ENCODE peak calls at places on chromosomes 3 and 15, in eight cellular contexts. D is hypothalamus, W is amniotic stem cell, Y is WERI-Rb-1, U is activated T-cell treated with anti-CD3 and anti-CD28 coated beads for 1 hour, Z is cardiac fibroblast, M is G401, I is cerebellar nuclear complex. S is an unnamed sample.

GRCh38 chr15:92525758-92526245 is 129.8 kb downstream of the FAM174B start:
- DNase-seq in D (no peak), I (no peak), Z (no peak), Y (no peak), M (no peak), W (no peak), U (no peak), S (no peak)

GRCh38 chr15:32790352-32790999 is 72.7 kb downstream of the GREM1 start:
- DNase-seq in Z (peak), I (no peak), M (no peak), Y (no peak), U (no peak), D (no peak), W (no peak), S (peak)

GRCh38 chr3:112048911-112049310 is 14.4 kb downstream of the TMPRSS7 start:
- DNase-seq in D (no peak), Z (no peak), Y (no peak), W (no peak), I (no peak), U (no peak), M (no peak), S (no peak)

GRCh38 chr3:115085197-115085865 is 61.8 kb downstream of the ZBTB20 start:
- DNase-seq in D (no peak), Y (no peak), W (no peak), M (peak), U (no peak), Z (peak), I (no peak), S (peak)

GRCh38 chr3:110815008-110815583 is 256.5 kb upstream of the NECTIN3 start:
- DNase-seq in I (no peak), M (no peak), W (peak), U (no peak), Y (no peak), D (no peak), Z (peak), S (peak)

GRCh38 chr15:94277485-94277884 is 46.1 kb downstream of the MCTP2 start:
- DNase-seq in W (no peak), D (no peak), I (no peak), M (no peak), Y (no peak), U (no peak), Z (no peak), S (no peak)

GRCh38 chr3:149528344-149528657 is 53.8 kb downstream of the TM4SF4 start:
- DNase-seq in W (no peak), D (no peak), Y (no peak), M (no peak), U (no peak), Z (no peak), I (no peak), S (no peak)

GRCh38 chr3:171379281-171379680 is 80.9 kb downstream of the TNIK start:
- DNase-seq in I (no peak), U (no peak), W (no peak), Y (no peak), M (peak), Z (no peak), D (no peak), S (peak)

GRCh38 chr15:96053039-96054021 is 277.2 kb upstream of the NR2F2 start:
- DNase-seq in I (no peak), Y (no peak), U (no peak), Z (peak), D (peak), M (peak), W (no peak), S (peak)

GRCh38 chr15:39200586-39200985 is 380.3 kb upstream of the THBS1 start:
- DNase-seq in D (no peak), W (no peak), I (no peak), Z (no peak), M (peak), Y (no peak), U (no peak), S (no peak)

GRCh38 chr15:79315623-79316328 is 4.9 kb downstream of the TMED3 start:
- DNase-seq in U (no peak), Z (no peak), W (no peak), D (peak), M (peak), Y (no peak), I (peak), S (no peak)

GRCh38 chr3:48826451-48826850 is 21.2 kb downstream of the PRKAR2A start:
- DNase-seq in Y (no peak), Z (peak), M (no peak), D (no peak), I (no peak), U (no peak), W (peak), S (peak)

GRCh38 chr3:160143482-160143881 is 81.7 kb upstream of the C3orf80 start:
- DNase-seq in D (no peak), M (no peak), Z (no peak), W (no peak), I (no peak), Y (no peak), U (no peak), S (no peak)

GRCh38 chr3:158731938-158732855 is at the start of gene RARRES1:
- DNase-seq in M (peak), W (peak), Z (peak), U (no peak), Y (peak), I (no peak), D (peak), S (no peak)

GRCh38 chr3:52055537-52056351 is 627 bp downstream of the DUSP7 start:
- DNase-seq in I (no peak), D (no peak), Z (peak), U (no peak), W (no peak), Y (no peak), M (peak), S (peak)

GRCh38 chr3:156483426-156483825 is 71.5 kb downstream of the SSR3 start:
- DNase-seq in I (no peak), M (no peak), Z (peak), D (no peak), W (peak), U (no peak), Y (no peak), S (peak)

GRCh38 chr15:83106994-83107840 is at the start of gene TM6SF1:
- DNase-seq in Y (peak), Z (no peak), D (peak), M (no peak), I (no peak), W (no peak), U (no peak), S (no peak)

GRCh38 chr15:41957021-41957897 is 15.1 kb downstream of the EHD4 start:
- DNase-seq in I (no peak), Z (no peak), Y (no peak), M (no peak), D (no peak), W (no peak), U (no peak), S (no peak)

GRCh38 chr3:71395470-71395869 is 188.1 kb downstream of the FOXP1 start:
- DNase-seq in W (no peak), Z (no peak), U (no peak), I (no peak), M (no peak), D (no peak), Y (no peak), S (no peak)

GRCh38 chr15:85879334-85880163 is 84.8 kb upstream of the KLHL25 start:
- DNase-seq in Z (peak), Y (peak), W (no peak), D (no peak), U (no peak), M (no peak), I (no peak), S (peak)

GRCh38 chr15:40355976-40356585 is 1.9 kb upstream of the DISP2 start:
- DNase-seq in W (no peak), D (no peak), M (no peak), I (no peak), U (no peak), Z (no peak), Y (no peak), S (no peak)

GRCh38 chr3:183953471-183954070 is 64.1 kb downstream of the ABCC5 start:
- DNase-seq in Z (no peak), Y (no peak), M (no peak), W (no peak), I (no peak), U (no peak), D (no peak), S (no peak)

GRCh38 chr3:153180860-153181372 is 18.9 kb downstream of the RAP2B start:
- DNase-seq in D (no peak), I (no peak), Y (no peak), W (no peak), Z (no peak), M (no peak), U (no peak), S (no peak)

GRCh38 chr15:34986326-34987181 is 1.5 kb downstream of the ZNF770 start:
- DNase-seq in I (no peak), W (no peak), D (no peak), Y (no peak), U (no peak), M (no peak), Z (no peak), S (no peak)

GRCh38 chr3:27289769-27290413 is 79.3 kb downstream of the NEK10 start:
- DNase-seq in U (no peak), I (no peak), Z (peak), W (no peak), M (no peak), D (no peak), Y (no peak), S (no peak)

GRCh38 chr3:26015752-26016151 is 225.9 kb downstream of the OXSM start:
- DNase-seq in Z (no peak), Y (no peak), W (no peak), I (no peak), M (no peak), D (no peak), U (no peak), S (no peak)

GRCh38 chr3:129855454-129856419 is 37.8 kb downstream of the TMCC1 start:
- DNase-seq in Y (no peak), D (no peak), U (no peak), W (peak), I (no peak), M (peak), Z (peak), S (peak)

GRCh38 chr15:69395460-69395859 is 18.7 kb upstream of the KIF23 start:
- DNase-seq in Z (no peak), D (no peak), W (no peak), U (no peak), I (no peak), Y (no peak), M (no peak), S (no peak)

GRCh38 chr3:150146891-150147761 is 176.4 kb upstream of the PFN2 start:
- DNase-seq in I (no peak), M (no peak), U (no peak), Z (peak), D (no peak), Y (peak), W (peak), S (peak)

GRCh38 chr15:31901501-31901900 is 128.8 kb upstream of the CHRNA7 start:
- DNase-seq in Z (no peak), I (no peak), D (no peak), U (no peak), Y (no peak), W (no peak), M (no peak), S (no peak)